ENCODE peak calls at places on chromosomes 11 and 22, in eight cellular contexts. B, R, P, F, S, Z, O and U are unnamed samples.

GRCh38 chr11:118792642-118793124 is 1.7 kb upstream of the DDX6 start:
- DNase-seq in B (peak; percentile 91), R (peak; percentile 38), P (peak; percentile 59), F (peak; percentile 60), S (peak; percentile 85), Z (peak; percentile 43), O (peak; percentile 52), U (peak; percentile 85)

GRCh38 chr11:46896719-46897406 is 21.5 kb downstream of the LRP4 start:
- DNase-seq in B (no peak), R (peak; percentile 29), P (no peak), F (peak; percentile 73), S (peak; percentile 72), Z (no peak), O (no peak), U (no peak)

GRCh38 chr22:38258895-38259294 is 13.9 kb downstream of the TMEM184B start:
- DNase-seq in B (no peak), R (no peak), P (no peak), F (no peak), S (no peak), Z (no peak), O (no peak), U (no peak)

GRCh38 chr11:35066029-35066428 is 72.9 kb upstream of the CD44 start:
- DNase-seq in B (no peak), R (no peak), P (no peak), F (no peak), S (no peak), Z (no peak), O (no peak), U (no peak)

GRCh38 chr22:23187871-23188700 is 7.8 kb downstream of the BCR start:
- DNase-seq in B (no peak), R (no peak), P (no peak), F (no peak), S (no peak), Z (no peak), O (no peak), U (no peak)

GRCh38 chr11:61907871-61908729 is 9.3 kb downstream of the RAB3IL1 start:
- DNase-seq in B (no peak), R (no peak), P (no peak), F (no peak), S (no peak), Z (no peak), O (no peak), U (no peak)

GRCh38 chr22:25844601-25845000 is 102.6 kb downstream of the MYO18B start:
- DNase-seq in B (no peak), R (no peak), P (no peak), F (no peak), S (no peak), Z (no peak), O (no peak), U (no peak)

GRCh38 chr11:20671856-20672546 is 2.6 kb downstream of the NELL1 start:
- DNase-seq in B (no peak), R (no peak), P (no peak), F (peak; percentile 21), S (peak; percentile 52), Z (no peak), O (no peak), U (no peak)

GRCh38 chr11:116542386-116542785 is 230.4 kb downstream of the BUD13 start:
- DNase-seq in B (no peak), R (no peak), P (no peak), F (no peak), S (no peak), Z (no peak), O (no peak), U (no peak)

GRCh38 chr11:45095691-45096010 is 50.8 kb upstream of the PRDM11 start:
- DNase-seq in B (peak; percentile 2), R (no peak), P (no peak), F (no peak), S (no peak), Z (no peak), O (no peak), U (no peak)

GRCh38 chr11:56700242-56700918 is 1.5 kb downstream of the OR9G1 start:
- DNase-seq in B (no peak), R (no peak), P (no peak), F (peak; percentile 21), S (no peak), Z (no peak), O (no peak), U (no peak)

GRCh38 chr11:92249156-92249753 is 24.6 kb downstream of the FAT3 start:
- DNase-seq in B (no peak), R (no peak), P (no peak), F (no peak), S (no peak), Z (no peak), O (no peak), U (no peak)